ENCODE peak calls at places on chromosomes 11 and 22, in four cellular contexts. K is B cell, V is colonic mucosa, Q is GM20000. Y is an unnamed sample.

GRCh38 chr11:5522308-5522707 is 5.8 kb upstream of the UBQLNL start:
- DNase-seq in V (no peak), Q (no peak), K (no peak), Y (no peak)

GRCh38 chr11:2541881-2542361 is 97.1 kb downstream of the KCNQ1 start:
- DNase-seq in Q (no peak), K (no peak), V (no peak), Y (no peak)

GRCh38 chr11:86799680-86800075 is 664 bp upstream of the PRSS23 start:
- DNase-seq in Q (no peak), V (peak; percentile 24), K (no peak), Y (no peak)

GRCh38 chr11:10019906-10020682 is 273.9 kb downstream of the SBF2 start:
- DNase-seq in Q (no peak), K (no peak), V (peak; percentile 64), Y (no peak)

GRCh38 chr11:113106507-113106906 is 145.3 kb downstream of the NCAM1 start:
- DNase-seq in V (no peak), Q (no peak), K (no peak), Y (no peak)

GRCh38 chr11:100789500-100789899 is 102.4 kb downstream of the ARHGAP42 start:
- DNase-seq in V (peak; percentile 34), K (no peak), Q (no peak), Y (no peak)

GRCh38 chr22:44944891-44945600 is 64.8 kb downstream of the PHF21B start:
- DNase-seq in V (no peak), K (no peak), Q (no peak), Y (no peak)

GRCh38 chr11:8068605-8069221 is 12.3 kb upstream of the TUB start:
- DNase-seq in V (no peak), Q (no peak), K (no peak), Y (no peak)

GRCh38 chr11:17531818-17532131 is 12.4 kb downstream of the USH1C start:
- DNase-seq in K (no peak), Q (no peak), V (peak; percentile 30), Y (no peak)

GRCh38 chr22:23256986-23257888 is 76.9 kb downstream of the BCR start:
- DNase-seq in V (peak; percentile 74), K (no peak), Q (no peak), Y (no peak)

GRCh38 chr11:104934594-104934993 is 33.8 kb downstream of the CASP4 start:
- DNase-seq in V (no peak), K (no peak), Q (no peak), Y (no peak)

GRCh38 chr11:128686745-128687177 is 7.1 kb upstream of the FLI1 start:
- DNase-seq in K (peak; percentile 63), V (no peak), Q (peak; percentile 55), Y (peak; percentile 56)

GRCh38 chr11:13720940-13721339 is 52.5 kb downstream of the FAR1 start:
- DNase-seq in V (no peak), Q (no peak), K (no peak), Y (no peak)

GRCh38 chr22:43440556-43440955 is 28.7 kb downstream of the MPPED1 start:
- DNase-seq in Q (no peak), K (no peak), V (no peak), Y (no peak)

GRCh38 chr11:113806403-113806802 is 26.8 kb downstream of the CLDN25 start:
- DNase-seq in K (peak; percentile 51), Q (peak; percentile 43), V (peak; percentile 26), Y (no peak)

GRCh38 chr11:27194976-27195375 is 154.4 kb downstream of the BBOX1 start:
- DNase-seq in V (no peak), K (no peak), Q (no peak), Y (no peak)

GRCh38 chr11:8543278-8543677 is 50.8 kb downstream of the STK33 start:
- DNase-seq in Q (no peak), K (no peak), V (no peak), Y (no peak)

GRCh38 chr22:38923463-38924196 is 33.8 kb upstream of the APOBEC3A start:
- DNase-seq in K (no peak), Q (no peak), V (peak; percentile 83), Y (no peak)

GRCh38 chr22:47582067-47582466 is 819.6 kb downstream of the TBC1D22A start:
- DNase-seq in Q (no peak), V (no peak), K (no peak), Y (no peak)

GRCh38 chr22:50136431-50137047 is 34.0 kb upstream of the PANX2 start:
- DNase-seq in V (no peak), K (no peak), Q (no peak), Y (no peak)

GRCh38 chr11:12288934-12289666 is 88.3 kb upstream of the PARVA start:
- DNase-seq in Q (no peak), K (no peak), V (no peak), Y (peak; percentile 4)

GRCh38 chr22:25960375-25960774 is 208.9 kb upstream of the SEZ6L start:
- DNase-seq in V (no peak), K (no peak), Q (no peak), Y (no peak)

GRCh38 chr11:12692238-12693074 is 18.2 kb downstream of the TEAD1 start:
- DNase-seq in Q (no peak), V (peak; percentile 95), K (no peak), Y (no peak)

GRCh38 chr11:86182976-86183584 is 61.5 kb upstream of the EED start:
- DNase-seq in K (no peak), Q (no peak), V (peak; percentile 64), Y (peak; percentile 22)

GRCh38 chr11:125180413-125181305 is 16.1 kb downstream of the PKNOX2 start:
- DNase-seq in Q (no peak), K (no peak), V (no peak), Y (no peak)

GRCh38 chr22:38864361-38865191 is 7.4 kb downstream of the CBX6 start:
- DNase-seq in Q (no peak), K (no peak), V (no peak), Y (no peak)

GRCh38 chr11:29842061-29842460 is 174.8 kb downstream of the KCNA4 start:
- DNase-seq in Q (no peak), V (no peak), K (no peak), Y (no peak)

GRCh38 chr11:29844701-29845379 is 172.0 kb downstream of the KCNA4 start:
- DNase-seq in K (no peak), V (no peak), Q (no peak), Y (no peak)
- TF ChIP-seq CTCF in K (no peak), V (no peak), Q (no peak), Y (no peak)

DNA sequence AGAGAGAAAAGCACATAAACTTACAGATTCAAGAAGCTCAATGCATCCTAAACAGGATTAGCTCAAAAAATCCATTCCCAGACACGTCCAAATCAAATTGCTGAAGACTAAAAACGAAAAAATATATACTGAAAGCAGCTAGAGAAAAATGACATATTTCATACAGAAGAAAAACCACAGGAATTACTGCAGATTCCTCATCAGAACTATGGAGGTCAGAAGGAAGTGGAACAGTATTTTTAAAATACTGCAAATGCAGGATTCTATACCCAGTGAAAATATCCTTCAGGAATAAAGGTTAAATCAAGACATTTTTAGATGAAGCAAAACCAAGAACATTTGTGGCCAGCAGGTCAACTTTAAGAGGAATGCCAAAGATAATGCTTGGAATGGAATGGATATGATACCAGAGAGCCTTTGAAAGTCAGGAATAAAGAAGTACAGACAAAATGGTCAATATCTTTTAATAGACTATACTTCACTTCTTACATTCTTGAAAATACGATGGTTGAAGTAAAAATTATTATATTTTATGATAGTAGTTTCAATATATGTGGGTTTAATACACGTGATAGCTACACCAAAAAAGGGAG is 352.9 kb downstream of the CTTN start:
- DNase-seq in V (no peak), K (no peak), Q (no peak), Y (no peak)
- TF ChIP-seq CTCF in V (no peak), K (no peak), Q (no peak), Y (no peak)

GRCh38 chr11:35373284-35373933 is 45.9 kb downstream of the SLC1A2 start:
- DNase-seq in V (peak; percentile 37), Q (no peak), K (no peak), Y (no peak)
- TF ChIP-seq CTCF in V (no peak), Q (no peak), K (no peak), Y (peak; percentile 19)

DNA sequence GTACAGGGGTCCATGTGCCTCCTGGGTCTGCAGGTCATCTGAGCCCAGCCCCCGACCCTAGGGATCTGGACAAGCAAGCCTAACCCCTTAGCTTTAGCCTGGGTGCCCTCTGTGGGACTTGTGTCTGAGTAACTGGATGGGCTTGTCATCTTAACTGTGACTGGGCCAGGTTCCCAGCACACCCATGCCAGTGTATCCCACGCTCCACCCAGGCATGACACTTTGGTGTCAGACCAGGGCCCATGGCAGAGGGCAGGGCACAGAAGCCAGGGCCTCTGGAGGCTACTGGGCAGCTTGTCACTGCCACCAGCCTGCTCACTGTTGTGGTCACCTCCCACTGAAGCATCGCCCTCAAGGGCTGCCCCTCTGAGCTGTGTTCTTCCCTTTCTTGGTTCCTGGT is 80.7 kb downstream of the ST3GAL4 start:
- DNase-seq in K (no peak), V (no peak), Q (no peak), Y (no peak)
- TF ChIP-seq CTCF in K (no peak), V (no peak), Q (no peak), Y (no peak)

GRCh38 chr11:15006139-15006759 is 34.1 kb upstream of the CALCA start:
- DNase-seq in Q (peak; percentile 24), K (no peak), V (no peak), Y (no peak)
- TF ChIP-seq CTCF in Q (no peak), K (peak; percentile 75), V (peak; percentile 32), Y (peak; percentile 44)